ENCODE peak calls at places on chromosomes 11 and 22, in six cellular contexts. N is IMR-90, U is ovary, M is uterus, L is body of pancreas, G is HCT116. V is an unnamed sample.
A peak's percentile ranks its signal among the peaks of the same experiment; 100 is the strongest.

GRCh38 chr22:47690166-47690565 is 927.7 kb downstream of the TBC1D22A start:
- DNase-seq in M (no peak), U (no peak), G (no peak), N (no peak), L (no peak), V (no peak)

GRCh38 chr22:38569972-38570840 is at the start of gene DMC1:
- DNase-seq in N (peak; percentile 69), U (peak; percentile 98), M (peak; percentile 98), G (peak; percentile 79), L (peak; percentile 94), V (peak; percentile 92)

GRCh38 chr11:66592457-66593302 is at the start of the genes CCDC87 and CCS:
- DNase-seq in M (peak; percentile 98), L (peak; percentile 99), G (peak; percentile 91), U (peak; percentile 98), N (peak; percentile 92), V (peak; percentile 95)

GRCh38 chr11:74936087-74936486 is 12.8 kb downstream of the XRRA1 start:
- DNase-seq in M (no peak), L (no peak), U (no peak), G (no peak), N (no peak), V (no peak)

GRCh38 chr11:66115638-66116410 is 45.8 kb downstream of the PACS1 start:
- DNase-seq in G (no peak), L (no peak), U (no peak), M (no peak), N (peak; percentile 20), V (no peak)

GRCh38 chr11:1130276-1131032 is 27.3 kb upstream of the MUC5AC start:
- DNase-seq in U (no peak), G (no peak), N (no peak), M (no peak), L (no peak), V (no peak)

GRCh38 chr11:69437001-69437875 is 44.2 kb upstream of the LINC01488 start:
- DNase-seq in L (peak; percentile 52), N (no peak), U (no peak), M (no peak), G (no peak), V (no peak)

GRCh38 chr11:765025-765801 is 12.1 kb downstream of the GATD1 start:
- DNase-seq in L (peak; percentile 67), U (no peak), N (peak; percentile 36), M (no peak), G (peak; percentile 47), V (no peak)

DNA sequence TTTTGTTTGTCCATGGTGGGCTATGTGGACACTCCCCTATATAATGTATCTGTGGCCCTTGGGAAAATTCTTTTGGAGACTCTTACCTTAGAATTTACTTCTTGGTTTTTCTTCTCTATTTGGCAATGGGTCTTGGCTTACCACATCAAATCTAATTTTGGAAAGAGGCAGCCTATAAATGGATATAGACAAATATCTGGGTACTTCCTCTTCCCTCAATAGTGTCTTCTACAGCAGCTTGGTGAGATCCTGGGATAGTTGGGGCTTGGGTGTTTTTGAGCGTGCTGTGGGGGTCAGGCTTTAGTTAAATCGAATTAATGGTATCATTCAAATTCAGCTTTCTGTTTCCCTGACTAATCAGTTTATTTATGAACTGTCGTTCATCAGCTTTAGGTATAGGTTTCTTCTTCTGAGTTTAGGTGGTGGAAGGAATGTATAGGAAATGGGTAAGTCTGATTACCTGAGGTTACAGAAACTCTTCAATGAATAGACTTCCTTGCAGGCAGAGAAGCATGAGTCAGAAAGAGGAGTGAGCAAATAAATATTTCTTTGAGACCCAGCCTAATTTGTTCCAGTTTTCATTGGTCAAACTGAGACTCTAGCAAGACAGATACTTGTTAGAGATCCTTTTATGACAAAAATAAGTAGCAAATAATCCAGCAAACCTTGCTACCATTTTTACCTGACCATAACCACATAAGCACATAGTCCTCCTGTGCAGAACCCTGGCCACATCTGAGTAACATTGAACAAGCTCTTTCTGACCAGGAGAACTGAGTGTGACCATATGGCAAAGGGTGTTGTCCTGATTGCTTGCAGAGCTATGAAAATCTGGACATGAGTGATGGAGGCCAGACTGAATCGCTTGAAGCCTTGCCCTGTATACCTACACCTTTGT is 68.6 kb upstream of the SORL1-AS1 start:
- DNase-seq in N (peak; percentile 8), U (no peak), G (no peak), L (no peak), M (no peak), V (no peak)
- H3K36me3 ChIP-seq in N (no peaks in the 10 kb centered on the region), U (no peaks in the 10 kb centered on the region), G (no peaks in the 10 kb centered on the region), L (no peaks in the 10 kb centered on the region), M (no peaks in the 10 kb centered on the region), V (no peaks in the 10 kb centered on the region)

GRCh38 chr11:61553373-61554171 is 27.3 kb downstream of the SYT7 start:
- DNase-seq in M (no peak), N (no peak), U (no peak), G (no peak), L (no peak), V (no peak)

GRCh38 chr11:61551630-61552029 is 29.2 kb downstream of the SYT7 start:
- DNase-seq in U (no peak), G (peak; percentile 34), N (peak; percentile 50), M (no peak), L (peak; percentile 48), V (no peak)

GRCh38 chr11:61554172-61554988 is 26.5 kb downstream of the SYT7 start:
- DNase-seq in L (no peak), U (no peak), M (no peak), N (no peak), G (no peak), V (no peak)

GRCh38 chr11:61550665-61551227 is 30.1 kb downstream of the SYT7 start:
- DNase-seq in N (no peak), M (no peak), G (no peak), L (no peak), U (no peak), V (no peak)

DNA sequence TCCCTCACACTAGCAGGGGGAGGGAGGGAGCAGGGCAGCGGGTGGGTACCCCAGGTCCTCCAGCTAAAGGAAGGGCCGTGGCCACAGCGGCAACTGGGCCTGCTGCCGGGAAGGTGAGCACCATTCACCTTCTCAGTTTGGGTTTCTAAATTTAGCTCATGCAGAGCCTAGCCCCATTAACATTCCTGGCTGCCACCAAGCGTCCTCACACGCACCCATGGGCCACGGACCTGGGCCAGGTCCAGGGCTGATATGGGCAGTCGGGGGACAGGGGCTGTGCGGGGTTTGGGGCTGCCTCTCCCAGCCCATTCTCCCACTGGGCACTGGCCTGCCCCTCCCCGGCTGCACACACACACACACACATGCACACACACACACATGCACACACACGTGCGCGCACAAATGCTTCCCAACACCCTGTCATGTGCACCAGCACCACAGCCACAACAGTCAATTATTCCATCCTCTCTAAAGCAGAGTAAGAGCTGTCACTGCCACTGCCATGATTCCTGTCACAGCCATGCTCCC is 28.7 kb downstream of the SYT7 start:
- DNase-seq in U (no peak), M (no peak), G (no peak), L (no peak), N (no peak), V (no peak)
- TF ChIP-seq POLR2A in U (no peak), M (no peak), G (no peak), L (no peak), N (no peak), V (no peak)

GRCh38 chr11:10502065-10502680 is 38.8 kb downstream of the RNF141 start:
- DNase-seq in N (no peak), U (no peak), G (no peak), M (no peak), L (no peak), V (no peak)
- H3K36me3 ChIP-seq in N (peaks cover 73% of the 10 kb centered on the region), U (no peaks in the 10 kb centered on the region), G (peaks cover 3% of the 10 kb centered on the region), M (no peaks in the 10 kb centered on the region), L (peaks cover 6% of the 10 kb centered on the region), V (peaks cover 5% of the 10 kb centered on the region)

GRCh38 chr11:19696904-19697303 is 15.7 kb upstream of the NAV2 start:
- DNase-seq in U (no peak), N (no peak), M (no peak), L (no peak), G (no peak), V (no peak)
- TF ChIP-seq POLR2A in U (no peak), N (no peak), M (no peak), L (no peak), G (no peak), V (no peak)

DNA sequence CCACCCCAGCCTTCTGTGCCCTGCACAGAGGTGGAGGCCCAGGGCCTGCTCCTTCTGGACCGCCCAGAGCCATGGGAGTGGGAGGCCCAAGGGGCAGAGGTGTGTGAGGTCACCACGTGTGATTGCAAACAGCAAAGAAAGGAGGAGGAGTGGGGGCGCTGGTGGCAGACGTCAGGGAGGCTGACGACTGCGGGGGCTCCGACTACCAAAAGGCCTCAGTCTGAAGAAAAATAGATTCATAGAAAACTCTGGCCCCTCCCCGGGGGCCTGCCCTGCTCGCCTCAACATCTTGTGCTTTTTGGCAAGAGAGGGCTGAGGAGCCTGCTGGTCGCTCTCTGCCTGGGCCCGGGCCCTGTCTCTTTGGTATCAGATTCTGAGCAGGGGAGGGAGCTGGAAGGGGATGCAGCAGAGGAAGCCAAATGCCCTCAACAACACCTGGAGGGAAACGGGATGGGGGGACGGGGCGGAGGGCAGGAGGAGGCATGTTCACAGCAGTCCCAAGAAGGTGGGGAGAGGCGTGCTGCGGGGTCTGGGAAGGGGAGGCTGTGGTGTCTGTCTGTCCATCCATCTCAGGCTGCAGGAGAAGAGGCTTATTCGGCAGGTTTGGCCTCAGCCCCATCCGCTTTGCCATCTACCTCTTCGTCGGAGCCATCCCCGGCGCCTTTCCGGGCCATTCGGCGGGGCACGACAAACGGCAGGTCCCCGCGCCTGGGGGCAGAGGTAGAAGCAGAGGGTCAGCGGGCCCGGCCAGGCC is 29.3 kb downstream of the APOL1 start:
- DNase-seq in N (no peak), G (no peak), U (no peak), M (no peak), L (no peak), V (no peak)
- H3K36me3 ChIP-seq in N (peaks cover 78% of the 10 kb centered on the region), G (peaks cover 40% of the 10 kb centered on the region), U (no peaks in the 10 kb centered on the region), M (no peaks in the 10 kb centered on the region), L (peaks cover 54% of the 10 kb centered on the region), V (peaks cover 4% of the 10 kb centered on the region)